ENCODE peak calls at places on chromosomes 12 and 14, in eight cellular contexts. R is prostate gland; J is activated naive CD4-positive, alpha-beta T cell treated with anti-CD3 and anti-CD28 coated beads, Interleukin-2, amount 50 U/mL, for 72 hours; D is T-cell; N is adrenal gland; Q is DND-41; Y is T-helper 2 cell; S is SW 1271. F is an unnamed sample.

GRCh38 chr12:126483145-126484068 is 1418.2 kb downstream of the AACS start:
- DNase-seq in R (no peak), J (no peak), D (no peak), N (no peak), Q (no peak), Y (no peak), S (no peak), F (no peak)

GRCh38 chr14:29262979-29263378 is 496.4 kb downstream of the FOXG1 start:
- DNase-seq in R (no peak), J (no peak), D (no peak), N (no peak), Q (no peak), Y (no peak), S (no peak), F (no peak)

GRCh38 chr14:51817326-51817725 is 43.1 kb upstream of the GNG2 start:
- DNase-seq in R (no peak), J (no peak), D (no peak), N (no peak), Q (no peak), Y (no peak), S (no peak), F (no peak)

GRCh38 chr14:95784137-95784536 is 70.2 kb upstream of the TCL1A start:
- DNase-seq in R (no peak), J (no peak), D (no peak), N (peak), Q (peak), Y (no peak), S (no peak), F (no peak)

GRCh38 chr12:47807338-47807737 is 12.4 kb downstream of the HDAC7 start:
- DNase-seq in R (no peak), J (no peak), D (no peak), N (no peak), Q (no peak), Y (no peak), S (no peak), F (no peak)

GRCh38 chr12:121518656-121519055 is 62.2 kb downstream of the KDM2B start:
- DNase-seq in R (no peak), J (no peak), D (no peak), N (no peak), Q (no peak), Y (no peak), S (no peak), F (no peak)

GRCh38 chr12:81284137-81284536 is 206.3 kb downstream of the ACSS3 start:
- DNase-seq in R (no peak), J (no peak), D (no peak), N (no peak), Q (no peak), Y (no peak), S (no peak), F (no peak)

GRCh38 chr12:64229796-64230195 is 7.7 kb upstream of the KICS2 start:
- DNase-seq in R (no peak), J (no peak), D (no peak), N (no peak), Q (no peak), Y (no peak), S (no peak), F (no peak)

GRCh38 chr12:51082561-51083139 is 746 bp downstream of the CSRNP2 start:
- DNase-seq in R (peak), J (no peak), D (peak), N (peak), Q (peak), Y (no peak), S (no peak), F (peak)

GRCh38 chr14:88421286-88421685 is 35.8 kb downstream of the SPATA7 start:
- DNase-seq in R (no peak), J (no peak), D (no peak), N (no peak), Q (no peak), Y (no peak), S (no peak), F (no peak)

GRCh38 chr12:108667349-108667748 is 33.7 kb upstream of the SELPLG start:
- DNase-seq in R (no peak), J (no peak), D (no peak), N (no peak), Q (no peak), Y (no peak), S (no peak), F (no peak)

GRCh38 chr12:53196486-53196885 is 10.6 kb downstream of the ITGB7 start:
- DNase-seq in R (no peak), J (no peak), D (no peak), N (no peak), Q (no peak), Y (no peak), S (no peak), F (no peak)

GRCh38 chr12:122977153-122977552 is 2.1 kb downstream of the OGFOD2 start:
- DNase-seq in R (no peak), J (no peak), D (no peak), N (no peak), Q (no peak), Y (no peak), S (no peak), F (no peak)